ENCODE peak calls at places on chromosomes 7 and 10, in seven cellular contexts. W is NCI-H1417, A is colonic mucosa, D is skeletal muscle cell, V is KBM-7, T is hepatic stellate cell, O is T-helper 9 cell. J is an unnamed sample.

GRCh38 chr10:70054902-70055301 is 2.3 kb downstream of the MACROH2A2 start:
- DNase-seq in W (no peak), A (no peak), D (no peak), V (no peak), T (no peak), O (no peak), J (no peak)

GRCh38 chr10:132994811-132995210 is 52.4 kb upstream of the CFAP46 start:
- DNase-seq in W (no peak), A (no peak), D (no peak), V (no peak), T (no peak), O (no peak), J (no peak)

GRCh38 chr10:29736325-29737208 is 101.8 kb upstream of the SVIL start:
- DNase-seq in W (peak), A (peak), D (no peak), V (peak), T (peak), O (peak), J (peak)

GRCh38 chr10:49734676-49735075 is 27.4 kb downstream of the OGDHL start:
- DNase-seq in W (no peak), A (peak), D (no peak), V (no peak), T (no peak), O (no peak), J (no peak)

GRCh38 chr7:94440460-94441039 is 45.9 kb downstream of the COL1A2 start:
- DNase-seq in W (no peak), A (peak), D (no peak), V (no peak), T (no peak), O (no peak), J (no peak)

GRCh38 chr7:129943352-129943751 is 9.4 kb downstream of the UBE2H start:
- DNase-seq in W (no peak), A (no peak), D (no peak), V (no peak), T (no peak), O (no peak), J (no peak)

GRCh38 chr10:69642747-69643146 is 12.7 kb downstream of the FAM241B start:
- DNase-seq in W (no peak), A (no peak), D (no peak), V (no peak), T (no peak), O (no peak), J (no peak)

GRCh38 chr7:46071076-46071475 is 150.0 kb upstream of the IGFBP3 start:
- DNase-seq in W (no peak), A (no peak), D (peak), V (no peak), T (no peak), O (no peak), J (no peak)

GRCh38 chr10:121425623-121426022 is 172.6 kb downstream of the FGFR2 start:
- DNase-seq in W (no peak), A (no peak), D (no peak), V (no peak), T (no peak), O (no peak), J (no peak)

GRCh38 chr10:110797416-110797815 is 74.3 kb upstream of the PDCD4 start:
- DNase-seq in W (no peak), A (no peak), D (no peak), V (no peak), T (no peak), O (no peak), J (no peak)

GRCh38 chr10:103231047-103231551 is 14.6 kb upstream of the RPEL1 start:
- DNase-seq in W (no peak), A (no peak), D (peak), V (no peak), T (peak), O (no peak), J (no peak)

GRCh38 chr10:62244088-62244487 is 24.6 kb downstream of the RTKN2 start:
- DNase-seq in W (no peak), A (no peak), D (no peak), V (no peak), T (no peak), O (no peak), J (no peak)

GRCh38 chr7:30074422-30075030 is 46.3 kb downstream of the PLEKHA8 start:
- DNase-seq in W (peak), A (no peak), D (peak), V (peak), T (no peak), O (no peak), J (no peak)

GRCh38 chr7:1323178-1324027 is 90.7 kb downstream of the UNCX start:
- DNase-seq in W (no peak), A (no peak), D (no peak), V (no peak), T (no peak), O (no peak), J (no peak)

GRCh38 chr10:124474502-124475070 is 13.0 kb downstream of the LHPP start:
- DNase-seq in W (peak), A (no peak), D (no peak), V (peak), T (no peak), O (no peak), J (no peak)

GRCh38 chr10:116689096-116689495 is 53.3 kb downstream of the HSPA12A start:
- DNase-seq in W (no peak), A (no peak), D (no peak), V (no peak), T (no peak), O (no peak), J (no peak)

GRCh38 chr10:71395621-71396020 is 1.1 kb upstream of the CDH23 start:
- DNase-seq in W (no peak), A (no peak), D (no peak), V (no peak), T (no peak), O (no peak), J (no peak)

GRCh38 chr10:67284589-67284988 is 358.8 kb downstream of the LRRTM3 start:
- DNase-seq in W (no peak), A (no peak), D (no peak), V (no peak), T (no peak), O (no peak), J (no peak)

GRCh38 chr10:71840177-71840711 is 10.8 kb downstream of the PSAP start:
- DNase-seq in W (peak), A (peak), D (peak), V (peak), T (peak), O (no peak), J (no peak)

GRCh38 chr7:156003220-156004162 is 191.2 kb upstream of the SHH start:
- DNase-seq in W (no peak), A (peak), D (no peak), V (no peak), T (no peak), O (no peak), J (no peak)

GRCh38 chr10:93916257-93917063 is 22.7 kb downstream of the SLC35G1 start:
- DNase-seq in W (peak), A (no peak), D (no peak), V (peak), T (peak), O (no peak), J (no peak)

GRCh38 chr10:120479506-120479905 is 22.5 kb downstream of the PLPP4 start:
- DNase-seq in W (no peak), A (no peak), D (no peak), V (no peak), T (no peak), O (no peak), J (no peak)

GRCh38 chr7:101377189-101377736 is 14.6 kb downstream of the COL26A1 start:
- DNase-seq in W (no peak), A (no peak), D (no peak), V (no peak), T (no peak), O (no peak), J (no peak)

GRCh38 chr10:34297551-34298370 is 517.3 kb downstream of the PARD3 start:
- DNase-seq in W (no peak), A (peak), D (no peak), V (no peak), T (no peak), O (no peak), J (no peak)

GRCh38 chr7:150513758-150514157 is 914 bp upstream of the GIMAP7 start:
- DNase-seq in W (no peak), A (no peak), D (no peak), V (no peak), T (no peak), O (no peak), J (no peak)

GRCh38 chr7:17318146-17318545 is 19.7 kb downstream of the AHR start:
- DNase-seq in W (no peak), A (no peak), D (peak), V (no peak), T (no peak), O (no peak), J (no peak)